ENCODE peak calls at places on chromosome 7, in ten cellular contexts. One of them, this sample, is unnamed.

GRCh38 chr7:14766747-14767146 is 135.8 kb downstream of the DGKB start:
- DNase-seq in endodermal cell: no peak
- DNase-seq in right lobe of liver: no peak
- DNase-seq in foreskin fibroblast: no peak
- DNase-seq in GM23338: no peak
- DNase-seq in BJ: peak
- DNase-seq in tibial nerve: no peak
- DNase-seq in HCT116: no peak
- DNase-seq in astrocyte: peak
- DNase-seq in adrenal gland: no peak
- DNase-seq in this sample: no peak

GRCh38 chr7:282621-283020 is 7.3 kb upstream of the FOXL3 start:
- DNase-seq in right lobe of liver: no peak
- DNase-seq in foreskin fibroblast: no peak
- DNase-seq in HCT116: no peak
- DNase-seq in adrenal gland: no peak
- DNase-seq in BJ: no peak
- DNase-seq in astrocyte: no peak
- DNase-seq in GM23338: no peak
- DNase-seq in tibial nerve: no peak
- DNase-seq in endodermal cell: no peak
- DNase-seq in this sample: no peak

GRCh38 chr7:137606061-137606674 is 240.6 kb downstream of the DGKI start:
- DNase-seq in astrocyte: peak
- DNase-seq in HCT116: peak
- DNase-seq in adrenal gland: no peak
- DNase-seq in tibial nerve: no peak
- DNase-seq in endodermal cell: no peak
- DNase-seq in foreskin fibroblast: peak
- DNase-seq in BJ: peak
- DNase-seq in right lobe of liver: no peak
- DNase-seq in GM23338: peak
- DNase-seq in this sample: peak

GRCh38 chr7:56105508-56105907 is 768 bp downstream of the CHCHD2 start:
- DNase-seq in right lobe of liver: no peak
- DNase-seq in foreskin fibroblast: peak
- DNase-seq in BJ: peak
- DNase-seq in astrocyte: peak
- DNase-seq in tibial nerve: no peak
- DNase-seq in GM23338: no peak
- DNase-seq in endodermal cell: no peak
- DNase-seq in HCT116: peak
- DNase-seq in adrenal gland: peak
- DNase-seq in this sample: peak

GRCh38 chr7:88866265-88866863 is 70.8 kb upstream of the TEX47 start:
- DNase-seq in GM23338: no peak
- DNase-seq in adrenal gland: no peak
- DNase-seq in BJ: no peak
- DNase-seq in tibial nerve: no peak
- DNase-seq in HCT116: no peak
- DNase-seq in astrocyte: no peak
- DNase-seq in foreskin fibroblast: no peak
- DNase-seq in right lobe of liver: no peak
- DNase-seq in endodermal cell: no peak
- DNase-seq in this sample: no peak

GRCh38 chr7:150406565-150407421 is 27.7 kb downstream of the ZNF775 start:
- DNase-seq in GM23338: no peak
- DNase-seq in astrocyte: no peak
- DNase-seq in adrenal gland: peak
- DNase-seq in endodermal cell: no peak
- DNase-seq in BJ: no peak
- DNase-seq in tibial nerve: no peak
- DNase-seq in foreskin fibroblast: peak
- DNase-seq in right lobe of liver: peak
- DNase-seq in HCT116: no peak
- DNase-seq in this sample: no peak

GRCh38 chr7:19400771-19401254 is 255.6 kb upstream of the FERD3L start:
- DNase-seq in right lobe of liver: no peak
- DNase-seq in foreskin fibroblast: no peak
- DNase-seq in adrenal gland: no peak
- DNase-seq in astrocyte: no peak
- DNase-seq in HCT116: no peak
- DNase-seq in endodermal cell: no peak
- DNase-seq in GM23338: no peak
- DNase-seq in BJ: no peak
- DNase-seq in tibial nerve: no peak
- DNase-seq in this sample: no peak

GRCh38 chr7:139644191-139644590 is 120.7 kb downstream of the CLEC2L start:
- DNase-seq in foreskin fibroblast: no peak
- DNase-seq in tibial nerve: no peak
- DNase-seq in BJ: no peak
- DNase-seq in astrocyte: no peak
- DNase-seq in HCT116: no peak
- DNase-seq in right lobe of liver: no peak
- DNase-seq in endodermal cell: no peak
- DNase-seq in GM23338: no peak
- DNase-seq in adrenal gland: no peak
- DNase-seq in this sample: no peak

GRCh38 chr7:137609500-137609899 is 237.3 kb downstream of the DGKI start:
- DNase-seq in BJ: no peak
- DNase-seq in right lobe of liver: no peak
- DNase-seq in HCT116: no peak
- DNase-seq in endodermal cell: no peak
- DNase-seq in astrocyte: no peak
- DNase-seq in adrenal gland: no peak
- DNase-seq in GM23338: no peak
- DNase-seq in foreskin fibroblast: peak
- DNase-seq in tibial nerve: no peak
- DNase-seq in this sample: no peak

GRCh38 chr7:94127026-94127425 is 122.9 kb upstream of the BET1 start:
- DNase-seq in foreskin fibroblast: peak
- DNase-seq in astrocyte: no peak
- DNase-seq in GM23338: no peak
- DNase-seq in HCT116: no peak
- DNase-seq in endodermal cell: no peak
- DNase-seq in right lobe of liver: no peak
- DNase-seq in adrenal gland: no peak
- DNase-seq in tibial nerve: no peak
- DNase-seq in BJ: peak
- DNase-seq in this sample: peak

GRCh38 chr7:90595801-90596683 is at the start of gene CDK14:
- DNase-seq in astrocyte: peak
- DNase-seq in HCT116: peak
- DNase-seq in endodermal cell: peak
- DNase-seq in GM23338: peak
- DNase-seq in tibial nerve: peak
- DNase-seq in foreskin fibroblast: peak
- DNase-seq in adrenal gland: peak
- DNase-seq in right lobe of liver: peak
- DNase-seq in BJ: no peak
- DNase-seq in this sample: no peak

GRCh38 chr7:751826-752225 is 24.7 kb upstream of the PRKAR1B start:
- DNase-seq in HCT116: no peak
- DNase-seq in tibial nerve: no peak
- DNase-seq in astrocyte: no peak
- DNase-seq in GM23338: no peak
- DNase-seq in adrenal gland: no peak
- DNase-seq in foreskin fibroblast: no peak
- DNase-seq in endodermal cell: no peak
- DNase-seq in right lobe of liver: no peak
- DNase-seq in BJ: no peak
- DNase-seq in this sample: no peak

GRCh38 chr7:65307651-65308299 is 65.9 kb upstream of the ZNF92 start:
- DNase-seq in HCT116: peak
- DNase-seq in tibial nerve: peak
- DNase-seq in endodermal cell: peak
- DNase-seq in BJ: no peak
- DNase-seq in adrenal gland: peak
- DNase-seq in GM23338: peak
- DNase-seq in right lobe of liver: no peak
- DNase-seq in astrocyte: peak
- DNase-seq in foreskin fibroblast: peak
- DNase-seq in this sample: peak

DNA sequence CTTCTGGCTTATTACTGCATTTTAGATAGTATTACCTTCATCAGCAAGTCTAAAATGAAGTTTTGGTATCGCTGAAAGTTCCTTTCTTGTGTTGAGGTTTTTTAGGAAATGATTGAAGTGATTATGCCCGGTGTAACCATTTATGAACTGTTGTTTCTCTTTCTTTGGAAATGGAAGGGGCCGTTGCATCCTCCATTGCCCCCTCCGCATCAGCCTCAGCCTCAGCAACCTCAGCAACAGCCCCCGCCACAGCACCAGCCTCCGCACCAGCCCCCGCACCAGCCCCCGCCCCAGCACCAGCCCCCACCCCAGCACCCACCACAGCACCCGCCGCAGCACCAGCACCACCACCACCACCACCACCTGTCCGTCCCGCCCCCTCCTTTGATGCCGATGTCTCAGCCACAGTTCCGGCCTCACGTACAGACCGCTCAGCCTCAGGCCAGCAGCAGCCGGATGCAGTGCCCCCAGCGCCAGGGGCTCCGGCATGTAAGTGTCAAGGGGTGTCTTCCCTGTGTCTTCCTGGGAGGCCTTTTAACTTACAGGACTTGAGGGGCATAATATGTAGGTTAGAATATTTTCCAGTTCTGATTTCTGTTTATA is 72.6 kb downstream of the SHH start:
- DNase-seq in foreskin fibroblast: no peak
- DNase-seq in GM23338: no peak
- DNase-seq in HCT116: no peak
- DNase-seq in endodermal cell: no peak
- DNase-seq in BJ: no peak
- DNase-seq in tibial nerve: no peak
- DNase-seq in astrocyte: no peak
- DNase-seq in right lobe of liver: no peak
- DNase-seq in adrenal gland: no peak
- DNase-seq in this sample: no peak
- TF ChIP-seq CTCF in foreskin fibroblast: no peak
- TF ChIP-seq CTCF in GM23338: no peak
- TF ChIP-seq CTCF in HCT116: no peak
- TF ChIP-seq CTCF in endodermal cell: no peak
- TF ChIP-seq CTCF in BJ: no peak
- TF ChIP-seq CTCF in tibial nerve: no peak
- TF ChIP-seq CTCF in astrocyte: no peak
- TF ChIP-seq CTCF in right lobe of liver: no peak
- TF ChIP-seq CTCF in adrenal gland: no peak
- TF ChIP-seq CTCF in this sample: no peak

GRCh38 chr7:103154042-103154441 is 5.1 kb upstream of the NAPEPLD start:
- DNase-seq in astrocyte: no peak
- DNase-seq in adrenal gland: no peak
- DNase-seq in right lobe of liver: no peak
- DNase-seq in foreskin fibroblast: no peak
- DNase-seq in tibial nerve: no peak
- DNase-seq in BJ: no peak
- DNase-seq in endodermal cell: no peak
- DNase-seq in GM23338: no peak
- DNase-seq in HCT116: no peak
- DNase-seq in this sample: no peak
- H3K4me3 ChIP-seq in astrocyte: no peak
- H3K4me3 ChIP-seq in adrenal gland: no peak
- H3K4me3 ChIP-seq in right lobe of liver: peak
- H3K4me3 ChIP-seq in foreskin fibroblast: no peak
- H3K4me3 ChIP-seq in tibial nerve: no peak
- H3K4me3 ChIP-seq in BJ: no peak
- H3K4me3 ChIP-seq in endodermal cell: no peak
- H3K4me3 ChIP-seq in GM23338: no peak
- H3K4me3 ChIP-seq in HCT116: no peak
- H3K4me3 ChIP-seq in this sample: no peak

DNA sequence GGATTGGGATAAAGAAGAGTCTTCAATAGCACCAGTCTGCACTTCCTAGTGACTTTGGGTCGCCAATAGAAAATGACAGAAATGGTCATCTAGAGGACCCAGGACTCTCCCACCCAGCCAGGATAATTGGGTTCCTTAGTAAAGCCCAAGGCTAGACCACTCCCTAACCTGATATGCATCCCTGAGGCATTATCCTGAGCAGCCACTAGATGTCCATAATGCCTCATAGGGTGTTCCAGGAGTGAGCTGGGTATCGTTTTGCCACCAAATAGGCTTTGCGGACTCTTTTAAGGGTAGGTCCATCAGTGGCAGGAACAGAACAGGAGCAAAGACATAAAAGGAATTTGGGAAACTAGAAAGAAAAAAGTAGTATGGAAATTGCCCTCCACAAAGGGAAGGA is 4.5 kb upstream of the LRRC4 start:
- DNase-seq in endodermal cell: peak
- DNase-seq in BJ: no peak
- DNase-seq in GM23338: peak
- DNase-seq in foreskin fibroblast: peak
- DNase-seq in right lobe of liver: no peak
- DNase-seq in astrocyte: no peak
- DNase-seq in adrenal gland: no peak
- DNase-seq in HCT116: no peak
- DNase-seq in tibial nerve: no peak
- DNase-seq in this sample: no peak
- TF ChIP-seq CTCF in endodermal cell: peak
- TF ChIP-seq CTCF in BJ: peak
- TF ChIP-seq CTCF in GM23338: peak
- TF ChIP-seq CTCF in foreskin fibroblast: peak
- TF ChIP-seq CTCF in right lobe of liver: peak
- TF ChIP-seq CTCF in astrocyte: peak
- TF ChIP-seq CTCF in adrenal gland: peak
- TF ChIP-seq CTCF in HCT116: peak
- TF ChIP-seq CTCF in tibial nerve: no peak
- TF ChIP-seq CTCF in this sample: peak

DNA sequence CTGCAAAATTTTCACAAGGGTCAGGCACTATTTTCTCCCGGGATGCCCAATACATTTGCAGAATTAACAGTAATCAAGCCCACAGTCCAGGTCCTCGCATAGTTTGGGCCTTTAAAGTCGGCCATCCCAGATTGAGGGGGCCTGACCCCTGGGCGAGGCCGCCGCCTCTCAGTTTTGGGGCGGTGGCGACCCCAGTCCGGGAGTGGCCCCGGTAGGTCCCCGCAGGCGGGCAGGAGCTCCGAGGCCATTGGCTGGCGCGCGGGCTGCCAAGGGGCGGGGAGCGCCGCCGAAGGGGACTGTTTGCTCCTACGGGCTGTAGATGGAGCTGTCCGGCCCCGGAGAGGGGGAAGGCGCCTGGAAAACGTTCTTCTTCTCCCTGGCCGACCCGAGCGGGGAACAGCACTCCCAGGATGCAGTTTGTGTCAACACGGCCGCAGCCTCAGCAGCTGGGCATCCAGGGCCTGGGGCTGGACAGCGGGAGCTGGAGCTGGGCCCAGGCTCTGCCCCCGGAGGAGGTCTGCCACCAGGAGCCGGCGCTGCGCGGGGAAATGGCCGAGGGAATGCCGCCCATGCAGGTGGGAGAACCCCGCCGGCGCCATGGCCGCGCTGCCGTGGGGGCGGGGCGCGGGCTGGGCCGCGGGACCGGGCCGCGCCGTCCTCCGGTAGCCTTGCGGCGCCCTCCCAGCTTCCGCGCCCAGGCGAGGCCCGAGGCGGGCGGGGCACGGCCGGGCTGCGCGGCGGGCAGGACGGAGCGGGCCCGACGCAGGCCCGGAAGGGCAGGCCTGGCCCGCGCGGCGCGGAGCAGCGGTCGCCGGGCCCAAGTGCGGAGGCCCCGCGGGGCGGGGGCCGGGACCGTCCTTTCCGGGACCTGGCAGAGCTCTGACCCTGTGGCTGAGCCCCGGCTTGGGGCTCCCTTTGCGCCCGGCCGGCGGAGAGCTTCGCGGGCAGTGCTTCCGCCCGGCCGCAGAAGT is at the start of gene ZNF282:
- DNase-seq in right lobe of liver: peak
- DNase-seq in foreskin fibroblast: peak
- DNase-seq in astrocyte: peak
- DNase-seq in BJ: peak
- DNase-seq in HCT116: peak
- DNase-seq in adrenal gland: peak
- DNase-seq in endodermal cell: peak
- DNase-seq in GM23338: peak
- DNase-seq in tibial nerve: peak
- DNase-seq in this sample: peak
- H3K4me3 ChIP-seq in right lobe of liver: peak
- H3K4me3 ChIP-seq in foreskin fibroblast: peak
- H3K4me3 ChIP-seq in astrocyte: peak
- H3K4me3 ChIP-seq in BJ: peak
- H3K4me3 ChIP-seq in HCT116: peak
- H3K4me3 ChIP-seq in adrenal gland: peak
- H3K4me3 ChIP-seq in endodermal cell: peak
- H3K4me3 ChIP-seq in GM23338: peak
- H3K4me3 ChIP-seq in tibial nerve: peak
- H3K4me3 ChIP-seq in this sample: peak